ENCODE peak calls at places on chromosomes 1 and 21, in four cellular contexts. One of them, this sample, is unnamed.
A peak's percentile ranks its signal among the peaks of the same experiment; 100 is the strongest.

GRCh38 chr1:219120625-219121544 is 52.8 kb upstream of the LYPLAL1 start:
- DNase-seq in GDM1: no peak
- DNase-seq in GM04504: peak; percentile 96
- DNase-seq in T-helper 17 cell: no peak
- DNase-seq in this sample: peak; percentile 93

GRCh38 chr1:235270625-235271024 is 57.4 kb downstream of the ARID4B start:
- DNase-seq in GDM1: no peak
- DNase-seq in GM04504: peak; percentile 29
- DNase-seq in T-helper 17 cell: no peak
- DNase-seq in this sample: no peak

GRCh38 chr1:181140398-181140797 is 51.9 kb downstream of the IER5 start:
- DNase-seq in GDM1: no peak
- DNase-seq in GM04504: no peak
- DNase-seq in T-helper 17 cell: no peak
- DNase-seq in this sample: no peak

GRCh38 chr1:17201201-17202021 is 3.5 kb upstream of the PADI1 start:
- DNase-seq in GDM1: no peak
- DNase-seq in GM04504: no peak
- DNase-seq in T-helper 17 cell: no peak
- DNase-seq in this sample: no peak

GRCh38 chr1:197725044-197725443 is 50.2 kb downstream of the DENND1B start:
- DNase-seq in GDM1: no peak
- DNase-seq in GM04504: no peak
- DNase-seq in T-helper 17 cell: no peak
- DNase-seq in this sample: peak; percentile 33

GRCh38 chr1:247390116-247390791 is 25.7 kb upstream of the NLRP3 start:
- DNase-seq in GDM1: peak; percentile 89
- DNase-seq in GM04504: peak; percentile 35
- DNase-seq in T-helper 17 cell: peak; percentile 54
- DNase-seq in this sample: peak; percentile 85

GRCh38 chr1:21335750-21336168 is 45.5 kb upstream of the ECE1 start:
- DNase-seq in GDM1: no peak
- DNase-seq in GM04504: no peak
- DNase-seq in T-helper 17 cell: no peak
- DNase-seq in this sample: no peak

GRCh38 chr1:217982711-217983405 is 302.2 kb upstream of the RRP15 start:
- DNase-seq in GDM1: no peak
- DNase-seq in GM04504: no peak
- DNase-seq in T-helper 17 cell: no peak
- DNase-seq in this sample: no peak

GRCh38 chr1:247865416-247865815 is 8.4 kb downstream of the TRIM58 start:
- DNase-seq in GDM1: no peak
- DNase-seq in GM04504: no peak
- DNase-seq in T-helper 17 cell: no peak
- DNase-seq in this sample: no peak

GRCh38 chr1:34407140-34407539 is 230.4 kb downstream of the C1orf94 start:
- DNase-seq in GDM1: no peak
- DNase-seq in GM04504: peak; percentile 3
- DNase-seq in T-helper 17 cell: no peak
- DNase-seq in this sample: no peak

GRCh38 chr21:35249636-35250035 is 200.5 kb upstream of the RUNX1 start:
- DNase-seq in GDM1: no peak
- DNase-seq in GM04504: no peak
- DNase-seq in T-helper 17 cell: no peak
- DNase-seq in this sample: no peak

GRCh38 chr21:44955141-44955802 is 15.4 kb downstream of the SLX9 start:
- DNase-seq in GDM1: no peak
- DNase-seq in GM04504: no peak
- DNase-seq in T-helper 17 cell: no peak
- DNase-seq in this sample: no peak

GRCh38 chr1:228982637-228983036 is 247.4 kb downstream of the RHOU start:
- DNase-seq in GDM1: no peak
- DNase-seq in GM04504: no peak
- DNase-seq in T-helper 17 cell: no peak
- DNase-seq in this sample: no peak

GRCh38 chr1:160665330-160666078 is 18.7 kb upstream of the SLAMF1 start:
- DNase-seq in GDM1: no peak
- DNase-seq in GM04504: no peak
- DNase-seq in T-helper 17 cell: no peak
- DNase-seq in this sample: no peak

GRCh38 chr1:41662061-41662655 is 177.7 kb upstream of the EDN2 start:
- DNase-seq in GDM1: peak; percentile 60
- DNase-seq in GM04504: no peak
- DNase-seq in T-helper 17 cell: peak; percentile 63
- DNase-seq in this sample: peak; percentile 7

GRCh38 chr1:216757110-216757509 is 33.9 kb upstream of the ESRRG start:
- DNase-seq in GDM1: no peak
- DNase-seq in GM04504: no peak
- DNase-seq in T-helper 17 cell: no peak
- DNase-seq in this sample: no peak

GRCh38 chr1:43819354-43819753 is 112.0 kb downstream of the ST3GAL3 start:
- DNase-seq in GDM1: no peak
- DNase-seq in GM04504: no peak
- DNase-seq in T-helper 17 cell: no peak
- DNase-seq in this sample: no peak

GRCh38 chr1:79325705-79326104 is 319.2 kb upstream of the ADGRL4 start:
- DNase-seq in GDM1: no peak
- DNase-seq in GM04504: no peak
- DNase-seq in T-helper 17 cell: no peak
- DNase-seq in this sample: no peak

GRCh38 chr1:6657138-6657537 is 32.5 kb downstream of the THAP3 start:
- DNase-seq in GDM1: no peak
- DNase-seq in GM04504: no peak
- DNase-seq in T-helper 17 cell: no peak
- DNase-seq in this sample: no peak

GRCh38 chr1:100036718-100037664 is 67.2 kb downstream of the SLC35A3 start:
- DNase-seq in GDM1: no peak
- DNase-seq in GM04504: no peak
- DNase-seq in T-helper 17 cell: no peak
- DNase-seq in this sample: no peak

GRCh38 chr1:116676291-116676690 is 8.8 kb upstream of the IGSF3 start:
- DNase-seq in GDM1: no peak
- DNase-seq in GM04504: no peak
- DNase-seq in T-helper 17 cell: no peak
- DNase-seq in this sample: no peak

GRCh38 chr1:182731852-182732575 is 47.6 kb upstream of the RGS8 start:
- DNase-seq in GDM1: no peak
- DNase-seq in GM04504: no peak
- DNase-seq in T-helper 17 cell: no peak
- DNase-seq in this sample: no peak

GRCh38 chr1:24373044-24373443 is 40.5 kb downstream of the STPG1 start:
- DNase-seq in GDM1: no peak
- DNase-seq in GM04504: no peak
- DNase-seq in T-helper 17 cell: no peak
- DNase-seq in this sample: no peak